ENCODE peak calls at places on chromosome 20, in six cellular contexts. One of them, this sample, is unnamed.

GRCh38 chr20:54219751-54220426 is 12.0 kb downstream of the PFDN4 start:
- DNase-seq in testis: no peak
- DNase-seq in adrenal gland: no peak
- DNase-seq in body of pancreas: no peak
- DNase-seq in right cardiac atrium: no peak
- DNase-seq in cardiac muscle cell: peak
- DNase-seq in this sample: no peak

GRCh38 chr20:327946-328563 is 2.7 kb downstream of the SOX12 start:
- DNase-seq in testis: no peak
- DNase-seq in right cardiac atrium: no peak
- DNase-seq in cardiac muscle cell: peak
- DNase-seq in adrenal gland: peak
- DNase-seq in body of pancreas: no peak
- DNase-seq in this sample: no peak

GRCh38 chr20:18058661-18059467 is 1.1 kb upstream of the OVOL2 start:
- DNase-seq in body of pancreas: peak
- DNase-seq in right cardiac atrium: no peak
- DNase-seq in cardiac muscle cell: no peak
- DNase-seq in testis: no peak
- DNase-seq in adrenal gland: no peak
- DNase-seq in this sample: peak

GRCh38 chr20:13200767-13201500 is 20.1 kb upstream of the ISM1 start:
- DNase-seq in testis: no peak
- DNase-seq in body of pancreas: no peak
- DNase-seq in adrenal gland: no peak
- DNase-seq in right cardiac atrium: no peak
- DNase-seq in cardiac muscle cell: no peak
- DNase-seq in this sample: peak

GRCh38 chr20:58634818-58635665 is 16.0 kb upstream of the STX16 start:
- DNase-seq in testis: no peak
- DNase-seq in cardiac muscle cell: no peak
- DNase-seq in adrenal gland: no peak
- DNase-seq in right cardiac atrium: no peak
- DNase-seq in body of pancreas: no peak
- DNase-seq in this sample: no peak

GRCh38 chr20:17654649-17655285 is 27.3 kb downstream of the RRBP1 start:
- DNase-seq in testis: peak
- DNase-seq in adrenal gland: no peak
- DNase-seq in right cardiac atrium: no peak
- DNase-seq in body of pancreas: peak
- DNase-seq in cardiac muscle cell: peak
- DNase-seq in this sample: peak

GRCh38 chr20:19067986-19068385 is 144.5 kb upstream of the SLC24A3 start:
- DNase-seq in testis: no peak
- DNase-seq in right cardiac atrium: no peak
- DNase-seq in adrenal gland: no peak
- DNase-seq in cardiac muscle cell: no peak
- DNase-seq in body of pancreas: no peak
- DNase-seq in this sample: no peak

GRCh38 chr20:20390393-20390792 is 22.5 kb downstream of the INSM1 start:
- DNase-seq in testis: no peak
- DNase-seq in cardiac muscle cell: no peak
- DNase-seq in right cardiac atrium: no peak
- DNase-seq in adrenal gland: no peak
- DNase-seq in body of pancreas: no peak
- DNase-seq in this sample: no peak

GRCh38 chr20:16236589-16237241 is 336.5 kb downstream of the KIF16B start:
- DNase-seq in body of pancreas: no peak
- DNase-seq in cardiac muscle cell: no peak
- DNase-seq in right cardiac atrium: no peak
- DNase-seq in adrenal gland: no peak
- DNase-seq in testis: no peak
- DNase-seq in this sample: peak

GRCh38 chr20:16801919-16802651 is 53.9 kb downstream of the OTOR start:
- DNase-seq in right cardiac atrium: peak
- DNase-seq in body of pancreas: peak
- DNase-seq in adrenal gland: peak
- DNase-seq in cardiac muscle cell: peak
- DNase-seq in testis: peak
- DNase-seq in this sample: peak

GRCh38 chr20:59721386-59721785 is 117.0 kb downstream of the PHACTR3 start:
- DNase-seq in body of pancreas: no peak
- DNase-seq in cardiac muscle cell: no peak
- DNase-seq in adrenal gland: no peak
- DNase-seq in right cardiac atrium: no peak
- DNase-seq in testis: no peak
- DNase-seq in this sample: no peak

GRCh38 chr20:35511814-35512420 is 17.5 kb downstream of the C20orf173 start:
- DNase-seq in body of pancreas: peak
- DNase-seq in testis: peak
- DNase-seq in cardiac muscle cell: peak
- DNase-seq in adrenal gland: peak
- DNase-seq in right cardiac atrium: no peak
- DNase-seq in this sample: peak

GRCh38 chr20:19609642-19610223 is 148.3 kb upstream of the RIN2 start:
- DNase-seq in body of pancreas: no peak
- DNase-seq in adrenal gland: no peak
- DNase-seq in testis: no peak
- DNase-seq in right cardiac atrium: no peak
- DNase-seq in cardiac muscle cell: no peak
- DNase-seq in this sample: no peak

GRCh38 chr20:44188752-44189151 is 1.8 kb upstream of the JPH2 start:
- DNase-seq in cardiac muscle cell: no peak
- DNase-seq in right cardiac atrium: no peak
- DNase-seq in testis: no peak
- DNase-seq in adrenal gland: no peak
- DNase-seq in body of pancreas: no peak
- DNase-seq in this sample: no peak

GRCh38 chr20:23114448-23114847 is 28.3 kb upstream of the CD93 start:
- DNase-seq in right cardiac atrium: no peak
- DNase-seq in cardiac muscle cell: no peak
- DNase-seq in testis: no peak
- DNase-seq in body of pancreas: no peak
- DNase-seq in adrenal gland: no peak
- DNase-seq in this sample: no peak

GRCh38 chr20:35007891-35008290 is 52.2 kb downstream of the MYH7B start:
- DNase-seq in cardiac muscle cell: no peak
- DNase-seq in testis: peak
- DNase-seq in right cardiac atrium: no peak
- DNase-seq in body of pancreas: peak
- DNase-seq in adrenal gland: peak
- DNase-seq in this sample: no peak

GRCh38 chr20:11366660-11367059 is 551.0 kb upstream of the BTBD3 start:
- DNase-seq in adrenal gland: no peak
- DNase-seq in testis: no peak
- DNase-seq in right cardiac atrium: no peak
- DNase-seq in cardiac muscle cell: no peak
- DNase-seq in body of pancreas: no peak
- DNase-seq in this sample: no peak

GRCh38 chr20:4563534-4563933 is 158.2 kb upstream of the PRND start:
- DNase-seq in adrenal gland: no peak
- DNase-seq in body of pancreas: no peak
- DNase-seq in right cardiac atrium: peak
- DNase-seq in testis: peak
- DNase-seq in cardiac muscle cell: peak
- DNase-seq in this sample: no peak

GRCh38 chr20:48733296-48733790 is 94.5 kb downstream of the PREX1 start:
- DNase-seq in adrenal gland: no peak
- DNase-seq in right cardiac atrium: no peak
- DNase-seq in cardiac muscle cell: peak
- DNase-seq in testis: no peak
- DNase-seq in body of pancreas: no peak
- DNase-seq in this sample: no peak

GRCh38 chr20:57474816-57475215 is 50.1 kb downstream of the CTCFL start:
- DNase-seq in right cardiac atrium: no peak
- DNase-seq in cardiac muscle cell: no peak
- DNase-seq in body of pancreas: no peak
- DNase-seq in adrenal gland: no peak
- DNase-seq in testis: no peak
- DNase-seq in this sample: no peak

GRCh38 chr20:24986436-24987015 is 6.0 kb downstream of the APMAP start:
- DNase-seq in right cardiac atrium: no peak
- DNase-seq in cardiac muscle cell: no peak
- DNase-seq in adrenal gland: no peak
- DNase-seq in testis: no peak
- DNase-seq in body of pancreas: no peak
- DNase-seq in this sample: no peak

GRCh38 chr20:34705383-34706021 is 1.4 kb downstream of the TP53INP2 start:
- DNase-seq in body of pancreas: peak
- DNase-seq in testis: peak
- DNase-seq in right cardiac atrium: peak
- DNase-seq in cardiac muscle cell: peak
- DNase-seq in adrenal gland: peak
- DNase-seq in this sample: peak

GRCh38 chr20:2757001-2757400 is 43.4 kb downstream of the CPXM1 start:
- DNase-seq in testis: no peak
- DNase-seq in adrenal gland: no peak
- DNase-seq in cardiac muscle cell: no peak
- DNase-seq in body of pancreas: no peak
- DNase-seq in right cardiac atrium: no peak
- DNase-seq in this sample: no peak

GRCh38 chr20:45798935-45799642 is 7.3 kb downstream of the DNTTIP1 start:
- DNase-seq in cardiac muscle cell: peak
- DNase-seq in right cardiac atrium: peak
- DNase-seq in body of pancreas: peak
- DNase-seq in testis: peak
- DNase-seq in adrenal gland: peak
- DNase-seq in this sample: peak

DNA sequence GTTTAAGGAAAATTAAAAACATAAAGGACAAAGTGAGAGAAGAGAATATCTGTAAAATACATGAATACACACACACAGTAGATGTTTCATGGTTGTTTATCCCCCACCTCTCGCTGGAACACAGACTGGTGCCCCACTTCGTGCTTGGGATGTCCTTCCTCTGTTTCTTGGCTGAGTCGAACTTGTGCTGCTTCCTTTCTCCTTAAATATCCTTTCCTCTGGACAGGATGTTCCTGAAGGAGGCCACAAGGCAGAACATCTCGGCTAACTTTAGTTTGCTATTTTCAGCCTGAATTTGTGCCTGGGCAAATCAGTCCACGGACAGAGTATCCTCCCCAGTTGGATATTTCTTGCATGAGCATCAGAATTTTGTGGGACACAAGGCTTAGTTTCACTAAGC is 54.7 kb upstream of the ZMYND8 start:
- DNase-seq in testis: peak
- DNase-seq in adrenal gland: no peak
- DNase-seq in cardiac muscle cell: no peak
- DNase-seq in body of pancreas: no peak
- DNase-seq in right cardiac atrium: no peak
- DNase-seq in this sample: no peak
- H3K4me3 ChIP-seq in testis: no peak
- H3K4me3 ChIP-seq in adrenal gland: no peak
- H3K4me3 ChIP-seq in cardiac muscle cell: no peak
- H3K4me3 ChIP-seq in body of pancreas: no peak
- H3K4me3 ChIP-seq in right cardiac atrium: no peak
- H3K4me3 ChIP-seq in this sample: no peak

GRCh38 chr20:47206962-47207641 is 149.4 kb downstream of the ZMYND8 start:
- DNase-seq in right cardiac atrium: no peak
- DNase-seq in cardiac muscle cell: no peak
- DNase-seq in body of pancreas: no peak
- DNase-seq in adrenal gland: peak
- DNase-seq in testis: peak
- DNase-seq in this sample: peak
- H3K27ac ChIP-seq in right cardiac atrium: no peak
- H3K27ac ChIP-seq in cardiac muscle cell: no peak
- H3K27ac ChIP-seq in body of pancreas: no peak
- H3K27ac ChIP-seq in adrenal gland: no peak
- H3K27ac ChIP-seq in testis: no peak
- H3K27ac ChIP-seq in this sample: peak

DNA sequence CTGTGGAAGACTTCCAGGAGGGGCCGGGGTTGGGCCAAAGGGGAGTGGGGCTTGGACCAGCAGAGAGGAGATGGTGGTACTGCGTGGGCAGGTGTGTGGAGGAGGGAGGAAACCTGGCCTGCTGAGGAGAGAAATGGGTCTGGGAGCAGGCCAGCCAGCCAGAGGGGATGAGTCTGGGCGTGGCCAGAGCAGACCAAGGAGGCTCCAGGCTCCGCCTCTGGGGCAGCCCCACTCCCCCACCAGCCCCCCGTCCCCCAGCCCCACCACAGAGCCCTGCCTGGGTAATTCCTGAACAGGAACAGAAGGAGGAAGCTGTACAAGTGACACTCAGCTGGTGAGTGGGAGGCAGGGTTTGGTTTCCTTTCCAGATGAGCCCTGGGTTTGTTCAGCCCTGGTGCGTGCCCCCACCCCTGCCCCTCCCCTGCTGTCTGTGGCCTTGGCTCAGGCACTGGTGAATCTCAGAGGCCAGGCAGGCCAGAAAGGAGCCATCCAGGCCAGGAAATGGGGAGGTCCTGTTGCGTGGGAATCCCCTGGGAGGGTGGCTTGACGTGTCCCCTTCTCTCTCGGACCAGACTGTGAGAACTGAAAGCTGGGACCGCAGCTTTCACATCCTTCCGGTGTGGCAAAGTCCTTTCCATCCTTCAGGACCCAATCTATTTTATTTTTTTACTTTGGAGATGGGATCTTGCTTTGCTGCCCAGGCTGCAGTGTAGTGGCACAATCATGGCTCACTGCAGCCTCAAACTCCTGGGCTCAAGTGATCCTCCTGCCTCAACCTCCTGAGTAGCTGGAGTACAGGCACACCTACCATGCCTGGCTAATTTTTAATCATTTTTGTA is 9.4 kb upstream of the SRC start:
- DNase-seq in cardiac muscle cell: peak
- DNase-seq in right cardiac atrium: peak
- DNase-seq in body of pancreas: no peak
- DNase-seq in testis: peak
- DNase-seq in adrenal gland: peak
- DNase-seq in this sample: peak
- H3K4me3 ChIP-seq in cardiac muscle cell: no peak
- H3K4me3 ChIP-seq in right cardiac atrium: no peak
- H3K4me3 ChIP-seq in body of pancreas: no peak
- H3K4me3 ChIP-seq in testis: no peak
- H3K4me3 ChIP-seq in adrenal gland: no peak
- H3K4me3 ChIP-seq in this sample: no peak

GRCh38 chr20:63846128-63846771 is 15.0 kb upstream of the ABHD16B start:
- DNase-seq in adrenal gland: peak
- DNase-seq in cardiac muscle cell: peak
- DNase-seq in right cardiac atrium: peak
- DNase-seq in body of pancreas: no peak
- DNase-seq in testis: peak
- DNase-seq in this sample: peak

GRCh38 chr20:63850689-63851547 is 10.4 kb upstream of the ABHD16B start:
- DNase-seq in right cardiac atrium: peak
- DNase-seq in body of pancreas: no peak
- DNase-seq in cardiac muscle cell: no peak
- DNase-seq in testis: no peak
- DNase-seq in adrenal gland: no peak
- DNase-seq in this sample: no peak

GRCh38 chr20:63846938-63847373 is 14.3 kb upstream of the ABHD16B start:
- DNase-seq in testis: no peak
- DNase-seq in right cardiac atrium: no peak
- DNase-seq in body of pancreas: no peak
- DNase-seq in adrenal gland: no peak
- DNase-seq in cardiac muscle cell: no peak
- DNase-seq in this sample: no peak

GRCh38 chr20:63847374-63848002 is 13.8 kb upstream of the ABHD16B start:
- DNase-seq in cardiac muscle cell: peak
- DNase-seq in testis: no peak
- DNase-seq in right cardiac atrium: peak
- DNase-seq in adrenal gland: no peak
- DNase-seq in body of pancreas: no peak
- DNase-seq in this sample: no peak

GRCh38 chr20:63848003-63848911 is 13.0 kb upstream of the ABHD16B start:
- DNase-seq in cardiac muscle cell: no peak
- DNase-seq in right cardiac atrium: peak
- DNase-seq in testis: no peak
- DNase-seq in body of pancreas: no peak
- DNase-seq in adrenal gland: no peak
- DNase-seq in this sample: no peak
- H3K27ac ChIP-seq in cardiac muscle cell: peak
- H3K27ac ChIP-seq in right cardiac atrium: peak
- H3K27ac ChIP-seq in testis: peak
- H3K27ac ChIP-seq in body of pancreas: peak
- H3K27ac ChIP-seq in adrenal gland: peak
- H3K27ac ChIP-seq in this sample: no peak